ENCODE peak calls at places on chromosome 18, in five cellular contexts. B, E, V, H and N are unnamed samples.
A peak's percentile ranks its signal among the peaks of the same experiment; 100 is the strongest.

GRCh38 chr18:56563568-56563967 is 74.8 kb downstream of the TXNL1 start:
- DNase-seq in B (no peak), E (no peak), V (no peak), H (no peak), N (no peak)

GRCh38 chr18:49959176-49959575 is 145.8 kb upstream of the ACAA2 start:
- DNase-seq in B (no peak), E (no peak), V (no peak), H (no peak), N (no peak)

GRCh38 chr18:35672897-35673296 is 91.4 kb downstream of the GALNT1 start:
- DNase-seq in B (no peak), E (no peak), V (no peak), H (no peak), N (peak; percentile 36)

GRCh38 chr18:2087877-2088673 is 483.2 kb downstream of the METTL4 start:
- DNase-seq in B (peak; percentile 49), E (no peak), V (no peak), H (no peak), N (peak; percentile 64)

GRCh38 chr18:67386028-67386427 is 130.5 kb downstream of the DSEL start:
- DNase-seq in B (no peak), E (no peak), V (no peak), H (no peak), N (peak; percentile 12)

GRCh38 chr18:23356915-23357421 is 96.1 kb upstream of the RIOK3 start:
- DNase-seq in B (no peak), E (no peak), V (no peak), H (no peak), N (peak; percentile 85)

GRCh38 chr18:49031511-49032188 is 80.9 kb upstream of the SMAD7 start:
- DNase-seq in B (no peak), E (no peak), V (no peak), H (peak; percentile 24), N (no peak)

GRCh38 chr18:72910045-72910444 is 42.3 kb upstream of the NETO1 start:
- DNase-seq in B (no peak), E (no peak), V (no peak), H (no peak), N (peak; percentile 2)

GRCh38 chr18:59779979-59780378 is 82.8 kb upstream of the CCBE1 start:
- DNase-seq in B (no peak), E (no peak), V (no peak), H (no peak), N (peak; percentile 67)

GRCh38 chr18:74242451-74243096 is 49.2 kb downstream of the CYB5A start:
- DNase-seq in B (peak; percentile 27), E (no peak), V (no peak), H (no peak), N (no peak)

GRCh38 chr18:24514439-24514838 is 54.0 kb downstream of the HRH4 start:
- DNase-seq in B (no peak), E (no peak), V (peak; percentile 54), H (no peak), N (peak; percentile 6)

GRCh38 chr18:4908239-4908638 is 288.8 kb downstream of the AKAIN1 start:
- DNase-seq in B (no peak), E (no peak), V (no peak), H (no peak), N (no peak)

GRCh38 chr18:8424917-8425725 is 184.1 kb upstream of the RAB12 start:
- DNase-seq in B (no peak), E (no peak), V (no peak), H (no peak), N (peak; percentile 82)

GRCh38 chr18:44392933-44393332 is 287.8 kb upstream of the SETBP1 start:
- DNase-seq in B (no peak), E (no peak), V (no peak), H (no peak), N (no peak)

GRCh38 chr18:77206676-77207370 is 42.8 kb upstream of the GALR1 start:
- DNase-seq in B (no peak), E (no peak), V (no peak), H (no peak), N (no peak)

GRCh38 chr18:2486426-2486825 is 84.9 kb downstream of the METTL4 start:
- DNase-seq in B (no peak), E (no peak), V (no peak), H (no peak), N (no peak)

GRCh38 chr18:57925706-57926105 is 118.3 kb upstream of the NEDD4L start:
- DNase-seq in B (no peak), E (no peak), V (no peak), H (no peak), N (peak; percentile 71)

GRCh38 chr18:12299862-12300261 is 8.2 kb upstream of the TUBB6 start:
- DNase-seq in B (no peak), E (no peak), V (no peak), H (no peak), N (no peak)

GRCh38 chr18:12302391-12303147 is 5.5 kb upstream of the TUBB6 start:
- DNase-seq in B (no peak), E (no peak), V (no peak), H (no peak), N (no peak)

GRCh38 chr18:12305211-12305610 is 2.8 kb upstream of the TUBB6 start:
- DNase-seq in B (no peak), E (no peak), V (no peak), H (no peak), N (no peak)

GRCh38 chr18:12304351-12305210 is 3.5 kb upstream of the TUBB6 start:
- DNase-seq in B (no peak), E (no peak), V (no peak), H (peak; percentile 58), N (no peak)

GRCh38 chr18:12301263-12302005 is 6.6 kb upstream of the TUBB6 start:
- DNase-seq in B (no peak), E (no peak), V (no peak), H (no peak), N (no peak)
- H3K36me3 ChIP-seq in B (no peaks in the 10 kb centered on the region), E (no peaks in the 10 kb centered on the region), V (no peaks in the 10 kb centered on the region), H (no peaks in the 10 kb centered on the region), N (no peaks in the 10 kb centered on the region)

DNA sequence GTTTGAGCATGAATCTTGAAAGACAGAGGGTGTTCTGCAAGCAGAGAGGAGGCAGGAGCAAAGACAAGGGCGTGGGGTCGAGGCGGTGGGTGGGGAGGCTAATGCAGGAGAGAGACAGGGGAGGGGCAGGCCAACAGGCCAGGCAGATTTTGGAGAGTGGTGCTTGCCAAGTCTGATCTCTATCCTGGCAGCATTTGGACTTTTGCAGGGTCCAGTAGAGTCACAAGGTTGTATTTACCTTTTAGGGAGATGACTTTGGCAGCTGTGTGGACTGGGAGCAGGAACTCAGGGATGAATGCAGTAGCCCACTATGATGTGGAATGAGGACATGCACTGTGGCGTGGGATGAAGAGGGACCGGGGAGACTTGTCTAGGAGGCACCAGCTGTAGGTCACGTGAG is 15.7 kb upstream of the CEP192 start:
- DNase-seq in B (no peak), E (no peak), V (no peak), H (no peak), N (no peak)
- H3K36me3 ChIP-seq in B (peaks cover 9% of the 10 kb centered on the region), E (no peaks in the 10 kb centered on the region), V (peaks cover 10% of the 10 kb centered on the region), H (peaks cover 82% of the 10 kb centered on the region), N (peaks cover 63% of the 10 kb centered on the region)

DNA sequence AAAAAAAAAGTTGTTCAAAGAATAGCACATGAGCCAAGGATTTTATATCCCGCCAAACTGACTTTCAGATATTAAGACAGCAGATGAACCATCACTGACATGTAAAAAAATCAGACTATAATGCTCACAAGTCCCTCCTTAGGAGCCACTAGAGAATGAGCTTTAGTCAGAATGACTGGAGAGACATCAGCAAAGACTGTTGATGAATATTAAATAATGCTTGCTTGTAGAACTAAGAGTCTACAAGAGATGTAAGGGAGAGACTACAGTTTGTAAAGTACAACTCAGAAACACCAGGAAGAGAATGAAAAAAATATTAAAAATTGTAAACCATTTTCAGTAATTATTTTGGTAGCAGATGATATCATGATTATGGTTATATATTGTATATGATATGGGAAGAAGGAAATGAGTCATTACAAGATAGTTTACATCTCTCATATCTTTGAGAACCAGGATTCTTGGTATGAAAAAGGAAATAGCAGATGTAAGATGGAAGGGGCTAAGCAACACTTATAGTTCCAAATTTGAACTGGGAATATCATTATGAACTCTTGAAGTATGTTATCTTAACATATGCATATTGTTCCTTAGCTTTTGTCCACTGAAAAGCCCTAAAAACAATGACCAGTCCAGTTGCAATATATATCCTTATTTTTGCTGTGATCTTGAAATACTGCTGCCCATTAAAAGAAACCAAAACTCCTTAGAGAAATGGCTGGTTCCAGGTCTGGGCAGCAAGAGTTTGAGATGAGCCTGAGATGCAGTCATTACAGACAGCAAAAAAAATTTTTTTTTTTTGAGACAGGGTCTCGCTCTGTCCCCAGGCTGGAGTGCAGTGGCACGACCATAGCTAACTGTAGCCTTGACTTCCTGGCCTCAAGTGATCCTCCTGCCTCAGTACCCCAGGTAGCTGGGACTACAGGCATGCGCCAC is 55.7 kb downstream of the PTPN2 start:
- DNase-seq in B (no peak), E (no peak), V (no peak), H (no peak), N (no peak)
- H3K36me3 ChIP-seq in B (peaks cover 21% of the 10 kb centered on the region), E (no peaks in the 10 kb centered on the region), V (no peaks in the 10 kb centered on the region), H (peaks cover 87% of the 10 kb centered on the region), N (peaks cover 24% of the 10 kb centered on the region)

DNA sequence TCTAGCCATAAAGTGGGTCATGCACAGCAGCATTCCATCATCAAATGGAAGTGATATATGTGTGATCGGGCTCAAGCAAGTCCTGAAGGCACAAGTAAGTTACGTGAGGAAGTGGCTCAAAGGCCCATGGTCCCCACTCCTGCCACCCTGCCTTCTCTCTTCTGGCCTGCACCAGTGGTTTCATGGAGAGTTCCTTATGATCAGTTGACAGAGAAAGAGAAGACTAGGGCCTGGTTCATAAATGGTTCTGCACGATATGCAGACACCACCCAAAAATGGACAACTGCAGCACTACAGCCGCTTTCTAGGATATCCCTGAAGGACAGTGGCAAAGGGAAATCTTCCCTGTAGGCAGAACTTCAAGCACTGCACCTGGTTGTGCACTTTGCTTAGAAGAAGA is 412.6 kb upstream of the SMIM21 start:
- DNase-seq in B (no peak), E (no peak), V (no peak), H (no peak), N (no peak)
- H3K36me3 ChIP-seq in B (no peaks in the 10 kb centered on the region), E (no peaks in the 10 kb centered on the region), V (no peaks in the 10 kb centered on the region), H (no peaks in the 10 kb centered on the region), N (no peaks in the 10 kb centered on the region)